ENCODE peak calls at places on chromosomes 2 and 18, in five cellular contexts. J is psoas muscle; V is HCT116; C is mesendoderm; L is CD4-positive, CD25-positive, alpha-beta regulatory T cell. E is an unnamed sample.

GRCh38 chr2:38065502-38066135 is 10.3 kb downstream of the CYP1B1 start:
- DNase-seq in C (no peak), V (no peak), J (no peak), L (no peak), E (no peak)

GRCh38 chr2:159736048-159736447 is 23.7 kb downstream of the MARCHF7 start:
- DNase-seq in L (no peak), C (no peak), J (no peak), V (no peak), E (no peak)

GRCh38 chr2:132701810-132702209 is 31.8 kb upstream of the LYPD1 start:
- DNase-seq in C (no peak), V (no peak), L (no peak), J (no peak), E (no peak)

GRCh38 chr2:43074592-43075053 is 151.8 kb downstream of the ZFP36L2 start:
- DNase-seq in V (no peak), L (no peak), J (no peak), C (no peak), E (no peak)

GRCh38 chr2:68709421-68709911 is 25.1 kb upstream of the ARHGAP25 start:
- DNase-seq in C (peak; percentile 71), J (no peak), L (peak; percentile 56), V (peak; percentile 45), E (no peak)

GRCh38 chr18:66457245-66457644 is 146.6 kb downstream of the CDH19 start:
- DNase-seq in L (no peak), C (peak; percentile 19), V (no peak), J (no peak), E (no peak)

GRCh38 chr18:2959341-2959740 is 53.6 kb downstream of the LPIN2 start:
- DNase-seq in V (no peak), J (no peak), L (no peak), C (no peak), E (no peak)

GRCh38 chr2:72562451-72563153 is 263.2 kb downstream of the EXOC6B start:
- DNase-seq in V (no peak), C (peak; percentile 35), J (no peak), L (peak; percentile 14), E (no peak)

GRCh38 chr2:44148997-44149396 is 19.7 kb upstream of the PPM1B start:
- DNase-seq in L (no peak), V (no peak), J (no peak), C (no peak), E (no peak)

GRCh38 chr2:234289789-234290188 is 207.1 kb downstream of the ARL4C start:
- DNase-seq in J (peak; percentile 23), V (peak; percentile 57), L (peak; percentile 53), C (no peak), E (no peak)

GRCh38 chr2:2226326-2226725 is 104.7 kb downstream of the MYT1L start:
- DNase-seq in J (no peak), V (no peak), C (no peak), L (no peak), E (no peak)

GRCh38 chr2:200308421-200309295 is 2.2 kb downstream of the SPATS2L start:
- DNase-seq in L (no peak), V (no peak), C (no peak), J (no peak), E (no peak)

GRCh38 chr2:164606557-164606956 is 14.7 kb downstream of the GRB14 start:
- DNase-seq in V (no peak), J (no peak), C (peak; percentile 37), L (no peak), E (no peak)

GRCh38 chr2:162929571-162929970 is 91.0 kb upstream of the KCNH7 start:
- DNase-seq in V (no peak), C (no peak), J (no peak), L (no peak), E (no peak)

GRCh38 chr18:48122376-48122775 is 191.9 kb upstream of the SMAD2 start:
- DNase-seq in V (no peak), C (no peak), J (no peak), L (no peak), E (no peak)

GRCh38 chr18:62850619-62851306 is 135.4 kb downstream of the PHLPP1 start:
- DNase-seq in J (no peak), L (no peak), C (no peak), V (no peak), E (no peak)

GRCh38 chr2:11753452-11753885 is 7.0 kb downstream of the LPIN1 start:
- DNase-seq in C (peak; percentile 47), V (no peak), L (peak; percentile 80), J (peak; percentile 49), E (peak; percentile 64)

GRCh38 chr18:54147439-54147838 is 77.0 kb downstream of the MBD2 start:
- DNase-seq in J (no peak), L (peak; percentile 45), V (no peak), C (no peak), E (no peak)

GRCh38 chr2:172596776-172597175 is 40.9 kb downstream of the PDK1 start:
- DNase-seq in L (no peak), V (no peak), J (no peak), C (no peak), E (no peak)

GRCh38 chr2:28592481-28592880 is 96.6 kb downstream of the PLB1 start:
- DNase-seq in J (no peak), L (no peak), C (no peak), V (no peak), E (no peak)

GRCh38 chr2:226526731-226527130 is 272.9 kb downstream of the IRS1 start:
- DNase-seq in V (no peak), J (no peak), C (no peak), L (no peak), E (no peak)

GRCh38 chr2:191617589-191617988 is 60.3 kb upstream of the NABP1 start:
- DNase-seq in C (no peak), V (no peak), J (no peak), L (peak; percentile 86), E (peak; percentile 13)

GRCh38 chr2:37629529-37629928 is 41.9 kb downstream of the CDC42EP3 start:
- DNase-seq in C (no peak), J (no peak), V (no peak), L (no peak), E (no peak)

DNA sequence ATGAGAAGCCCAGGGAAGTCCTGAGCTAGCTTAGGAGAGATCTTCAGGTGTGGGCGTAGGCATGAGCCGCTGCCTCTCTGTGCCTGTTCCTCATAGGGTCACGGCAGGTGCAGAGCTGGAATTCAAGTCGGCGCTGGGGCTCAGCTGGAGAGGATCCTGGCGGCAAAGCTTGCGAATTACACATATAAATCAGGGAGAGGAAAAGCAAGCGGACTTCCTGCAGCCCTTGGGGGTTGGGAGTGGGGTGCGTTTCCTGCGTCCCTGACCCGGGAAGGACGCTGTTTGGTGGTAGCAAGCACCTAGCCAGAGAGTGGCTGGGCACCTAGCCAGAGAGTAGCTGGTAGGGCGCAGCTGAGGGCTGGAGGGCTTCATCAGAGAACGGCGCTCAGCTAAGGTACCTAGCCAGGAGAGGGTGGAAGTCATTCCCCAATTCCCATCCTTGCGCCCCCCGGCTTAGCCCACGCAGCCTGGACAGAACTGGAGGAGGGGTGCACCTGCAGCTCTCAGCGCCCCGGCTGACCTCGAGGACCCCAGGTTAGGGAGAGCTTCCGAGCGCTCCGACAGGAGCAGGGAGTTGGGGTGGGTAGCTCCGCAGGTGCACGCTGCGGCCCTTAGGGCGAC is 459 bp upstream of the EFR3B start:
- DNase-seq in V (peak; percentile 50), L (peak; percentile 40), C (peak; percentile 84), J (peak; percentile 39), E (no peak)
- H3K4me3 ChIP-seq in V (peak overlapping the region; percentile 46), L (peak overlapping the region; percentile 26), C (no peak overlapping the region), J (peak overlapping the region; percentile 94), E (peak overlapping the region; percentile 83)

GRCh38 chr2:108612153-108612513 is 77.9 kb downstream of the LIMS1 start:
- DNase-seq in J (no peak), L (peak; percentile 47), C (no peak), V (no peak), E (peak; percentile 45)

GRCh38 chr2:108604196-108604595 is 69.9 kb downstream of the LIMS1 start:
- DNase-seq in C (no peak), J (no peak), L (no peak), V (no peak), E (no peak)

GRCh38 chr2:108605947-108606346 is 71.7 kb downstream of the LIMS1 start:
- DNase-seq in L (peak; percentile 25), V (no peak), J (no peak), C (no peak), E (no peak)

GRCh38 chr2:108611021-108611420 is 76.8 kb downstream of the LIMS1 start:
- DNase-seq in C (no peak), J (no peak), L (peak; percentile 46), V (no peak), E (no peak)

GRCh38 chr2:108607706-108608301 is 73.5 kb downstream of the LIMS1 start:
- DNase-seq in J (no peak), V (no peak), C (peak; percentile 69), L (peak; percentile 66), E (peak; percentile 26)
- H3K36me3 ChIP-seq in J (no peaks in the 10 kb centered on the region), V (no peaks in the 10 kb centered on the region), C (no peaks in the 10 kb centered on the region), L (no peaks in the 10 kb centered on the region), E (no peaks in the 10 kb centered on the region)

DNA sequence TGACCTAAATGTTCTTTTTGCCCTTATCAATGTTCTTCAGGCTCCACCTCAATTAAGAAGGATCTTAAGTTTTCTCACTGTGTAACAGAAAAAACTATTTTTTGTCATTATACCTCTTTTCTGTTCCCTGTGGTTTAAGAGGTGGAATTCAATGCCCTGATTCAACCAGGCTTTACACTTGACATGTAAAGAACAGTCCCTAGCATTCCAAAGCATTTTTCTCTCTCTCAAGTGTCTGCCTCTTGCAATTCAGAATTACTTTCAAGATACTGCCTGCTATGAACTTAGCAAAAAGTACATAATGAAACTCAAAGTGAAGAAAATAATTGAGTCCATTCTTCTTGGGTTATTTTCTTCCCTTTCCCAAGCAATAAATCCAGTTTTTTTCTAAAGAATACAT is 160.6 kb upstream of the NOL4 start:
- DNase-seq in V (no peak), L (no peak), J (no peak), C (no peak), E (no peak)
- H3K27ac ChIP-seq in V (no peak overlapping the region), L (no peak overlapping the region), J (no peak overlapping the region), C (no peak overlapping the region), E (no peak overlapping the region)

GRCh38 chr2:238555786-238556542 is 129.2 kb downstream of the ASB1 start:
- DNase-seq in C (no peak), J (no peak), L (no peak), V (no peak), E (no peak)

GRCh38 chr2:238553159-238553558 is 126.4 kb downstream of the ASB1 start:
- DNase-seq in V (no peak), L (no peak), J (no peak), C (no peak), E (no peak)

GRCh38 chr2:238557431-238557830 is 130.7 kb downstream of the ASB1 start:
- DNase-seq in L (no peak), J (no peak), V (no peak), C (no peak), E (no peak)

GRCh38 chr2:238552226-238552625 is 125.5 kb downstream of the ASB1 start:
- DNase-seq in C (no peak), L (no peak), J (no peak), V (no peak), E (no peak)

DNA sequence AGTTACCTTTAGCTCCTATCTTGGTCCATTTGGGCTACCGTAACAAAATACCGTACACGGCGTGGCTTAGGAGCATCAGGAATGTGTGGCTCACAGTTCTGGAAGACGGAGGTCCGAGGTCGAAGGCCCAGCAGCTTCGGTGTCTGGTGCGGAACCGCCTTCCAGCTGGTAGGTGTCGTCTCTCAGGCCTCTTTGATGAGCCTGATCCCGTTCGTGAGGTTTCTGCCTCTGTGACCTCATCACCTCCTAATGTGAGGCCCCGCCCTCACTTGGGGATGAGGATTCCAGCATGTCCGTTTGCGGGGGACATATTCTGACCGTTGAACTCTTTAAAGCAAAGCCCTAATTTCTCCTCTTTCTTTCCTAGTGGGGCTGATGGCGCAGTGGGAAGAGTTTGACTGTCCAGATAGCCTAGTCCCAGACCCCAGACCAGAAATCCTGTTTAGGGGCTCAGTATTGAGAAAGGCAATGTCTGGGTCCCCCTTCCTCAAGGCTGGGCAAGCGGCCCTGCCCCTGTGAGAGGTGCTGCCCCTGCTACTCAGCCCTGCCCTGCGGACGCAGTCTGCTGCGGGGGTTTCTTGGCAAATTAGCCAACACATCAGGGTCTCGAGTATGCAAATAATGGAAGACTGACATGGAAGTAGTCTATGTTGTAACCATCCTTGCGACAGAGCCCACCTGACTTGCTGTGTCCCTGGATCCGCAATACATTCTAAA is 127.9 kb downstream of the ASB1 start:
- DNase-seq in C (peak; percentile 72), J (no peak), L (no peak), V (no peak), E (no peak)
- H3K4me3 ChIP-seq in C (no peak overlapping the region), J (no peak overlapping the region), L (no peak overlapping the region), V (no peak overlapping the region), E (no peak overlapping the region)

E was measured in CD8-positive, alpha-beta memory T cell.